ENCODE peak calls at places on chromosomes 16 and 17, in five cellular contexts. L is hepatocyte, O is GM23248, F is PC-3, Y is neural progenitor cell. G is an unnamed sample.
A peak's percentile ranks its signal among the peaks of the same experiment; 100 is the strongest.

GRCh38 chr17:67328026-67328425 is 38.4 kb downstream of the PSMD12 start:
- DNase-seq in L (no peak), Y (no peak), O (no peak), F (no peak), G (no peak)

GRCh38 chr16:89081556-89081955 is 12.1 kb upstream of the ACSF3 start:
- DNase-seq in Y (no peak), O (no peak), F (no peak), L (no peak), G (no peak)

GRCh38 chr17:81520021-81520894 is 7.7 kb upstream of the ACTG1 start:
- DNase-seq in O (no peak), L (no peak), Y (peak; percentile 7), F (no peak), G (no peak)

GRCh38 chr17:909642-910323 is 69.8 kb downstream of the NXN start:
- DNase-seq in Y (no peak), F (no peak), L (no peak), O (peak; percentile 94), G (no peak)

GRCh38 chr17:13874817-13875216 is 194.5 kb upstream of the COX10 start:
- DNase-seq in O (no peak), L (no peak), F (no peak), Y (no peak), G (no peak)

GRCh38 chr17:46940692-46941404 is 17.9 kb downstream of the GOSR2 start:
- DNase-seq in F (peak; percentile 82), O (peak; percentile 84), Y (peak; percentile 76), L (peak; percentile 90), G (peak; percentile 64)

GRCh38 chr16:23368469-23368868 is 66.4 kb downstream of the SCNN1B start:
- DNase-seq in L (no peak), Y (no peak), F (peak; percentile 81), O (peak; percentile 17), G (no peak)

GRCh38 chr17:43608313-43608712 is 53.4 kb downstream of the MEOX1 start:
- DNase-seq in F (peak; percentile 27), Y (no peak), O (peak; percentile 58), L (no peak), G (no peak)

GRCh38 chr16:70659953-70660671 is 13.8 kb downstream of the IL34 start:
- DNase-seq in L (no peak), F (no peak), Y (no peak), O (no peak), G (no peak)

GRCh38 chr16:69143116-69143515 is 10.7 kb downstream of the UTP4 start:
- DNase-seq in L (peak; percentile 11), Y (peak; percentile 7), F (no peak), O (peak; percentile 12), G (peak; percentile 51)

GRCh38 chr17:75454193-75454592 is 2.2 kb upstream of the TMEM94 start:
- DNase-seq in O (no peak), F (peak; percentile 28), Y (no peak), L (no peak), G (no peak)

GRCh38 chr16:19722269-19722952 is 4.3 kb downstream of the IQCK start:
- DNase-seq in L (no peak), O (no peak), F (no peak), Y (no peak), G (no peak)

GRCh38 chr16:23786964-23787571 is 32.2 kb downstream of the CHP2 start:
- DNase-seq in L (no peak), O (no peak), Y (peak; percentile 57), F (no peak), G (no peak)

GRCh38 chr17:49970498-49970897 is 1.5 kb downstream of the DLX4 start:
- DNase-seq in Y (no peak), F (no peak), O (no peak), L (no peak), G (no peak)

GRCh38 chr17:49971199-49971847 is 2.3 kb downstream of the DLX4 start:
- DNase-seq in F (no peak), O (no peak), Y (no peak), L (no peak), G (no peak)

GRCh38 chr17:49971848-49972485 is 3.0 kb downstream of the DLX4 start:
- DNase-seq in Y (peak; percentile 60), L (peak; percentile 51), O (peak; percentile 59), F (no peak), G (no peak)

GRCh38 chr17:49973271-49973615 is 4.3 kb downstream of the DLX4 start:
- DNase-seq in L (no peak), F (no peak), Y (no peak), O (no peak), G (no peak)

DNA sequence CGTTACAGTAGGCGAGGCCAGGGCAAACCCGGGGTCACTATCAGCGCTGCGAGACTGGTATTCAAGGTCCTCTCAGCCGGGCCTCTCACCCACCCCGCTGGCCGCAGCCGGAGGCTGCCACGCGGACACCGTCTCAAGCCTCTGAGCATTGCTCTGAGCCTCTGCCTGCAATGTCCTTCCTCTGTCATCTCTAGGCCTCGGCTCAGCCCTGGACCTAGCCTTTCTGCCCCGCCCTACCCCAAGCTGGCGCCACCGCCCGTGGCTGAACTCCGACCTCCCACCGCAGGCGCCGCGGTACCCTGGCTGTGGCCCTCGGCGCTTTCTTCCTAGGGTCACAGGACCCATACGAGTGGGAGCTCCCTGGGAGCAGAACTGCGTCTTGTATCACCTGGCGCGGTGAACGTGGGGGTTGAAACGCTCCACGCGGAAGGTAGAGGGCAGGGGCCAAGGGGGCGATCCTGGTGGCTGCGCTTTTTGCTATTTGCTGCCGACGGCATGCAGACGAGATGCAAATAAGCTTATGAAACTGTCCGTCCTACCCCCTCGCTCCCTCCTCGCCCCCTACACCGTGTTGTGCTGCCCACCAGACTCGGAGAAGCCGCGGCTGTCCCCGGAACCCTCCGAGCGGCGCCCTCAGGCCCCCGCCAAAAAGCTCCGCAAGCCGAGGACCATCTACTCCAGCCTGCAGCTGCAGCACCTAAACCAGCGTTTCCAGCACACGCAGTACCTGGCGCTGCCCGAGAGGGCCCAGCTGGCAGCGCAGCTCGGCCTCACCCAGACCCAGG is 3.7 kb downstream of the DLX4 start:
- DNase-seq in F (no peak), O (peak; percentile 39), L (no peak), Y (peak; percentile 65), G (no peak)
- TF ChIP-seq EZH2 in F (no peak), O (no peak), L (peak; percentile 82), Y (peak; percentile 82), G (no peak)

GRCh38 chr16:49748322-49748721 is 107.6 kb downstream of the ZNF423 start:
- DNase-seq in Y (no peak), O (peak; percentile 40), L (peak; percentile 70), F (no peak), G (no peak)
- H3K27me3 ChIP-seq in Y (no peaks in the 10 kb centered on the region), O (no peaks in the 10 kb centered on the region), L (no peaks in the 10 kb centered on the region), F (peaks cover 45% of the 10 kb centered on the region), G (no peaks in the 10 kb centered on the region)

GRCh38 chr16:1153480-1154160 is 714 bp downstream of the CACNA1H start:
- DNase-seq in Y (peak; percentile 52), F (no peak), O (no peak), L (peak; percentile 44), G (no peak)
- TF ChIP-seq EZH2 in Y (no peak), F (no peak), O (no peak), L (no peak), G (no peak)

GRCh38 chr17:79133214-79133613 is 58.6 kb downstream of the ENGASE start:
- DNase-seq in L (no peak), Y (no peak), F (no peak), O (no peak), G (no peak)
- H3K27me3 ChIP-seq in L (no peaks in the 10 kb centered on the region), Y (no peaks in the 10 kb centered on the region), F (peaks cover 98% of the 10 kb centered on the region), O (peaks cover 9% of the 10 kb centered on the region), G (peaks cover 76% of the 10 kb centered on the region)